ENCODE peak calls at places on chromosomes 1 and 21, in four cellular contexts. R is brain microvascular endothelial cell, T is adrenal gland, Q is choroid plexus epithelial cell. Y is an unnamed sample.

GRCh38 chr1:203127672-203128611 is at the start of gene ADORA1:
- DNase-seq in T (peak), Q (peak), R (peak), Y (peak)

GRCh38 chr1:220339581-220339980 is 67.3 kb upstream of the RAB3GAP2 start:
- DNase-seq in R (no peak), T (no peak), Q (no peak), Y (no peak)

GRCh38 chr1:21897844-21898243 is 39.3 kb downstream of the HSPG2 start:
- DNase-seq in R (no peak), Q (no peak), T (no peak), Y (no peak)

GRCh38 chr1:187763465-187763864 is 934.7 kb downstream of the PLA2G4A start:
- DNase-seq in T (no peak), R (no peak), Q (no peak), Y (no peak)

GRCh38 chr1:79323240-79324025 is 316.9 kb upstream of the ADGRL4 start:
- DNase-seq in Q (peak), R (peak), T (no peak), Y (peak)

GRCh38 chr1:48688102-48688760 is 88.5 kb downstream of the BEND5 start:
- DNase-seq in Q (peak), T (no peak), R (no peak), Y (no peak)

GRCh38 chr1:216822480-216822879 is 99.3 kb upstream of the ESRRG start:
- DNase-seq in T (no peak), R (no peak), Q (no peak), Y (no peak)

GRCh38 chr1:10387611-10388386 is 11.1 kb upstream of the PGD start:
- DNase-seq in Q (peak), R (peak), T (no peak), Y (peak)

GRCh38 chr1:230643887-230644286 is 1.6 kb downstream of the COG2 start:
- DNase-seq in R (peak), T (no peak), Q (peak), Y (peak)

GRCh38 chr1:59846895-59847282 is 32.1 kb downstream of the HOOK1 start:
- DNase-seq in R (no peak), T (no peak), Q (no peak), Y (no peak)

GRCh38 chr1:205769641-205770365 is 5.5 kb downstream of the RAB29 start:
- DNase-seq in T (no peak), Q (no peak), R (no peak), Y (no peak)

GRCh38 chr1:115158181-115158580 is 68.9 kb upstream of the TSPAN2 start:
- DNase-seq in T (no peak), Q (peak), R (no peak), Y (peak)

GRCh38 chr1:8698012-8698411 is 119.4 kb downstream of the RERE start:
- DNase-seq in R (no peak), Q (no peak), T (no peak), Y (no peak)

GRCh38 chr1:50793521-50793920 is 166.5 kb downstream of the FAF1 start:
- DNase-seq in Q (no peak), R (no peak), T (no peak), Y (no peak)

GRCh38 chr1:234715252-234715945 is 105.4 kb upstream of the IRF2BP2 start:
- DNase-seq in T (no peak), Q (no peak), R (no peak), Y (no peak)

GRCh38 chr1:47225430-47226100 is 6.5 kb downstream of the TAL1 start:
- DNase-seq in Q (no peak), R (no peak), T (no peak), Y (no peak)
- H3K4me3 ChIP-seq in Q (no peak), R (no peak), T (no peak), Y (no peak)

GRCh38 chr21:17793271-17793670 is 25.9 kb downstream of the C21orf91 start:
- DNase-seq in R (no peak), T (no peak), Q (no peak), Y (no peak)
- H3K4me3 ChIP-seq in R (no peak), T (no peak), Q (no peak), Y (no peak)

GRCh38 chr1:245948786-245949185 is 558.3 kb downstream of the SMYD3 start:
- DNase-seq in T (no peak), Q (no peak), R (no peak), Y (no peak)

GRCh38 chr1:245952383-245952989 is 554.6 kb downstream of the SMYD3 start:
- DNase-seq in T (no peak), Q (no peak), R (no peak), Y (no peak)

GRCh38 chr1:245957446-245957845 is 549.6 kb downstream of the SMYD3 start:
- DNase-seq in R (no peak), T (no peak), Q (peak), Y (no peak)

GRCh38 chr1:245956225-245956624 is 550.9 kb downstream of the SMYD3 start:
- DNase-seq in Q (no peak), R (peak), T (no peak), Y (no peak)

DNA sequence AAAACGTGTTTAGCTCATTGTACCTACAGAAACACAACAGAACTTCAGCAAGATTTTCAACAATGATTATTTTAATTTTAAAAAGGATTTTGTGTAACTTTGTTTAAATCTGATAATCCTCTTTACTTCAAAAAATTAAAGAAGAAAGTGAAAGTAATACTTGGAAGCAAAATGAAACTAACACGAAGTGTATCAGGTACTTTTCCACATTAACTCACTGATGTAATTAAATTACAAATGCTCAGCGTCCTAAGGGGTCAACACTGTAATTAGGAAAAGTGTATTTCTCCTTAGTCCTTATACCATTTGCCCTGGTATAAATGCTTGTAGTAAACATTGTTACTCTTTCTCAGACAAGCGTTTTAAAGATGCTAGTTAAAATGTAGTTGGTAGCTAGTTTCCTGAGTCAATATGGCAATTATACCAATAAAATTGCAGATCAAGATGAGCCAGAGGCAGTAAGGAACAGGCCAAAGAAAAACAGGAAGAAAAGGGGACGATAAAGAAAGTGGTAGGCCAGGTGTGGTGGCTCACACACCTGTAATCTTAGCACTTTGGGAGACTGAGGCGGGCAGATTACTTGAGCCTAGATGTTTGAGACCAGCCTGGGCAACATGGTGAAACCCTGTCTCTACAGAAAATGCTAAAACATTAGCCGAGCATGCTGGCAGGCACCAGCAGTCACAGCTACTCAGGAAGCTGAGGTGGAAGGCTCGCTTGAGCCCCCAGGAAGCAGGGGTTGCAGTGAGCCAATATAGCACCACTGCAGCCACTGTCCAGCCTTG is 553.0 kb downstream of the SMYD3 start:
- DNase-seq in T (no peak), R (no peak), Q (peak), Y (no peak)
- H3K4me3 ChIP-seq in T (no peak), R (no peak), Q (peak), Y (peak)

DNA sequence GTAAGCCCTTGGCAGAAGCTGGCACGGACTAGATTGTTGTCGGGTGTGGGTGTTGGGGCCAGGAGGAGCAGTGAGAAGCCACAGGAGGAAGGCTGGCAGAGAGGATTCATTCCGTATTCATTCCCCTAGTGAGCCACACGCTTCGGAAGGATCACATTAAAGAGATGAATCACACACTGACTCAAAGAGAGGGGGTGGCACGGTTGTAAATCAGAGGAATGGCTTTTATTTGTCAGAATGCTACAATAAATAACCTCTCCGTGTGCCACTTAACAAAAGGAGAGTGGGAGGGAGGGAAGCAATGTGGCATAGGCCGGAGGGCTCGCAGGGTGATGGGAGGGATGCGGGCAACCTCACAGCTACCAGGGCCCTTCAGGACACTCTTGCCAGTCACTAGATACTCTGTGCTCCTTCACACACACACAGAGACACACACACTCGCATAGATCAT is 135.5 kb downstream of the HIVEP3 start:
- DNase-seq in Q (peak), R (peak), T (peak), Y (peak)
- H3K4me3 ChIP-seq in Q (no peak), R (no peak), T (no peak), Y (no peak)

DNA sequence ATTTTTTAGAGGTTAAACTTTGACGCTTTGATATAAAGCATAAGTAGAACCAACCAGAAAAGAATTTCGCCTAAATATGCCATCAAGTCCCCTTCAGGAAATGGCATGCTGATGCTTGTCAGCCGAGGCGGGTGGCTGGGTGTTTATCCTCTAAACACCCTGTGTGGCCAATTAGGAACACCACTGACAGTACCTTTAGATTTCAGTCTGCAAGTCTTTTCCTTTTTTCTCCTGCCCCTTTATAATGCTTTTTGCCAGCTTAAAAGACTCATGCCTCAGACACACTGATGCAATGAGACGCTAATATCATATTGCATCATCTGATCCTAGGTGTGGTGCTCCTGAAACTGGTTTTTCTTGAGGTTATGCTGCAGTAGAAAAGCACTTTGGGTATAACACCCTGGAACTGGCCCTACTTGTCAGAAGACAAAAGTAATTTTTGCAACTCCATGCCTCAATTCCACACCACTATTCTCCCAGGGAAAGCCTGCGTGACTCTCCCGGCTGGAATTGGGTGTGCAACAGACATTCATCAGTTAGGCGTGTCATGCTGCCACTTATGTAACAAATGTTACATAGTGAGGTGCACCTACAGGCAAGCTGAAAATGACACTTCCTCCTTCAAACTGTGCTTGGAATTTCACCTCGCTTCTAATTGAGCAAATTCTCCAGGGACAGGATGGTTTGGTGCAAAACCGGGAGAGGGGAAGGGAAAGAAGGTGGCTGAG is 2.0 kb upstream of the RCC2 start:
- DNase-seq in R (no peak), Q (peak), T (no peak), Y (peak)
- H3K4me3 ChIP-seq in R (no peak), Q (no peak), T (no peak), Y (no peak)